ENCODE peak calls at places on chromosomes 3 and 15, in six cellular contexts. S is K562, G is Peyer's patch, P is heart left ventricle, U is adrenal gland, V is uterus. E is an unnamed sample.

GRCh38 chr3:185630182-185630622 is 44.1 kb downstream of the SENP2 start:
- DNase-seq in S (no peak), G (peak; percentile 56), P (peak; percentile 46), U (peak; percentile 64), V (peak; percentile 53), E (no peak)

GRCh38 chr3:185250247-185250646 is 3.6 kb downstream of the EHHADH start:
- DNase-seq in S (no peak), G (no peak), P (no peak), U (no peak), V (no peak), E (no peak)

GRCh38 chr15:99564221-99565030 is 1.4 kb upstream of the MEF2A start:
- DNase-seq in S (peak; percentile 20), G (peak; percentile 52), P (peak; percentile 54), U (peak; percentile 81), V (peak; percentile 32), E (no peak)

GRCh38 chr3:158794936-158795518 is 6.8 kb upstream of the MFSD1 start:
- DNase-seq in S (peak; percentile 66), G (no peak), P (no peak), U (no peak), V (no peak), E (no peak)

GRCh38 chr15:40815042-40815678 is 7.9 kb upstream of the DNAJC17 start:
- DNase-seq in S (no peak), G (no peak), P (peak; percentile 63), U (peak; percentile 57), V (no peak), E (no peak)

GRCh38 chr3:194306109-194306686 is 44.9 kb downstream of the CPN2 start:
- DNase-seq in S (peak; percentile 29), G (peak; percentile 77), P (no peak), U (peak; percentile 18), V (no peak), E (no peak)

GRCh38 chr15:28113426-28114113 is 14.5 kb upstream of the OCA2 start:
- DNase-seq in S (no peak), G (no peak), P (no peak), U (no peak), V (no peak), E (peak; percentile 70)

GRCh38 chr3:53859178-53859577 is 12.8 kb downstream of the IL17RB start:
- DNase-seq in S (no peak), G (no peak), P (no peak), U (no peak), V (no peak), E (no peak)

GRCh38 chr3:30908466-30909037 is 14.1 kb upstream of the GADL1 start:
- DNase-seq in S (no peak), G (no peak), P (no peak), U (no peak), V (no peak), E (no peak)

GRCh38 chr3:160473978-160474377 is 24.4 kb upstream of the TRIM59 start:
- DNase-seq in S (no peak), G (no peak), P (no peak), U (no peak), V (no peak), E (no peak)

GRCh38 chr15:55774113-55774970 is 31.4 kb upstream of the PRTG start:
- DNase-seq in S (peak; percentile 69), G (peak; percentile 69), P (no peak), U (peak; percentile 33), V (peak; percentile 32), E (no peak)

DNA sequence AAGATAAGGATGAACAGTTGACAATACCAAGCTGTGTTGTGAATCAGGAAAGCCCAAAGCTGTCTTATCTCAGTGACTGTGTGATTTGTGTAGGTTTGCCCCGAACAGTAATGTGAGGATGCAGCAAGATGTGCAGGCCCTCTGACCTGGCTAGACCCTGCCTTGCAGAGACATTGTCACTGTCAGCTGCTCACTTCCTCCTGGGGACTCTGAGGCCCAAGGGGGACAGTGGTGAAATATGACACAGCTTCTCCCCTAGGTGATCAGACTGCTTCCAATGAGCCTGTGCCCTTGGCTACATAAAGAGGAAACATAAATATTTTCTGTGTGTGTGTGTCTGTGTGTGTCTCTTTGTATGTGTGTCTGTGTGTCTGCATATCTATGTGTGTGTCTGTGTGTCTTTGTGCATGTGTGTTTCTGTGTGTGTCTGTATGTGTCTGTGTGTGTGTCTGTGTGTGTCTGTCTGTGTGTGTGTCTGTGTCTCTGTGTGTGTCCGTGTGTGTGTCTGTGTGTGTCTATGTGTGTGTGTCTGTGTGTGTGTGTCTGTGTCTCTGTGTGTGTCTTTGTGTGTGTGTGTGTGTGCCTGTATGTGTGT is 21.7 kb downstream of the LRRK1 start:
- DNase-seq in S (no peak), G (no peak), P (no peak), U (no peak), V (no peak), E (no peak)
- H3K4me3 ChIP-seq in S (no peak overlapping the region), G (no peak overlapping the region), P (no peak overlapping the region), U (no peak overlapping the region), V (no peak overlapping the region), E (no peak overlapping the region)

DNA sequence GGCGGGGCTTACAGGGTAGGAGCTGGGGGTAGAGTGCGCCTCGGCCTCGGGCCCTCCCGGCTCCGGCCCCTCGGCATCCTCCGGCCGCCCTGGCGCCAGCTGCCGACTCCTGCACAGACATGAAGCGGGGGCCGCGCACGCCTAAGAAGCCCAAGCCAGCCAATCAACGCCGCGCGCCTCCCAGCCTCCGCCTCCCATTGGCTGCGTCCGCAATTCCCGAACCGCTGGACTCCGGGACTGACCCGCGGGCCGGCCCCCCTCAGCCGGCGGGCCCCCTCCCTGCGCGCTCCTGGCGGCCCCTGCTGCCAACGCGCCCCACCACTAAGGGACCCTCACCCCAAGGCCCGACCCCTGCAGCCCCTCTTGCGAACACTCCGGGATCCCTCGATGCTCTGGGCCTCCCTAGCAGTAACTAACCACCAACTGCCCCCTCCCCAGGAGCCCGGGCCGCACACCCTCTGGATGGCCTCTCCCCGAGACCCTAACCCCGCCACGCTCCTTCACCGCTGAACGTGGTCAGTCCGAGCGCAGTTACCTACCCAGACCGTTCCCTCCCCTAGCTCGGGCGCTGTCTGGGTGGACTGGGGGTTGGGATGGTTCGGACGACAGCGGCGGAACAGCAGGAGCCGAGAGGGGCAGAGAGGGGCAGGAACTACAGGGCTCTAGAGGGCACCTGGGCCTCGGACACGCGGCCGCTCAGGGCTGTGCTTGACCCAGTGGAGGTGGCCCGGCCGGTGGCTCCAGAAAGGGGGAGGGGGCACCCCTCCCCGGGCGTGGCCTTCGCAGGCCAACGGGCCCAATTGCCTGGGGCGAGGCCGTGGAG is 5.0 kb downstream of the GATA2 start:
- DNase-seq in S (peak; percentile 95), G (peak; percentile 76), P (peak; percentile 92), U (peak; percentile 78), V (peak; percentile 96), E (peak; percentile 46)
- TF ChIP-seq POLR2A in S (peak; percentile 88), G (peak; percentile 15), P (peak; percentile 99), U (peak; percentile 91), V (peak; percentile 100), E (no peak)

GRCh38 chr3:153159771-153160397 is 2.1 kb upstream of the RAP2B start:
- DNase-seq in S (no peak), G (no peak), P (no peak), U (no peak), V (no peak), E (no peak)
- H3K4me3 ChIP-seq in S (peak overlapping the region; percentile 88), G (peak overlapping the region; percentile 87), P (peak overlapping the region; percentile 90), U (peak overlapping the region; percentile 57), V (peak overlapping the region; percentile 56), E (peak overlapping the region; percentile 53)

GRCh38 chr15:59300618-59301139 is 72.0 kb downstream of the MYO1E start:
- DNase-seq in S (no peak), G (peak; percentile 69), P (peak; percentile 35), U (no peak), V (peak; percentile 36), E (peak; percentile 86)
- TF ChIP-seq POLR2A in S (no peak), G (no peak), P (no peak), U (no peak), V (no peak), E (no peak)

GRCh38 chr3:150050510-150050909 is 79.8 kb upstream of the PFN2 start:
- DNase-seq in S (peak; percentile 60), G (no peak), P (no peak), U (no peak), V (no peak), E (no peak)

GRCh38 chr3:150054635-150055034 is 83.9 kb upstream of the PFN2 start:
- DNase-seq in S (no peak), G (no peak), P (no peak), U (no peak), V (no peak), E (no peak)

GRCh38 chr3:150049317-150049716 is 78.6 kb upstream of the PFN2 start:
- DNase-seq in S (no peak), G (no peak), P (no peak), U (no peak), V (no peak), E (no peak)
- H3K4me3 ChIP-seq in S (no peak overlapping the region), G (no peak overlapping the region), P (no peak overlapping the region), U (no peak overlapping the region), V (no peak overlapping the region), E (no peak overlapping the region)

DNA sequence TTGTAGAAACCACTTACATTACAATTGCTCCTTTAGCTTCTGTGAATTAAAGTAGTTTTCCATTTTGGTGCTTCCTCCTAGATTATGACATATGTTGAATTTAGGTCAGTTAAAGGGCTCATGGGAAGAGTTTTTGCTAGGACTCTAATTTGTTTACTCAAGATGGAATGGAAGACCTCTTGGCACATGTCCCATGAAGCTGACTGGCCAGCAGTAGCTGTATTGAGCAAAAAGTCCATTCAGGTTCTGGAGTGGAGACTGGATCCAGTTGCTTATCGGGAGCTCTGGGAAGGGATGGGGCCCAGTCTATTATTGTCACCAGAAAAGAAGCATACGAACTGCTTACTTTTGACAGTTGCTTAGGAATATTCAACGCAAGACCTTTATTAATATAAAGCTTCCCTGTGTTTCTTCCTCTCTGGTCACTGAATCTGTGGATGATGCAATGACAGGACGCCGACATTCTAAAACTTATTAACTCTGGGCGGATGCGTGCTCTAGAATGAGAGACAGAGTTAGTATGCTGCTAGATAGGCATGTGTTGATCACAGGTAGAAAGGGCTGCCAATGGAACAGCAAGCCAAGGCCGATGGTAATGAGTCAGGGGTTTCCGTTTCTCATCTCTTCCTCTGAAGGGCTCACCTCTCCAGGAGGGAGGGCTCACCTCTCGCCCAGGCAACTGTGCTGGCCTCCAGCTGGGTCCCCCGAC is 155.8 kb downstream of the NR1D2 start:
- DNase-seq in S (no peak), G (no peak), P (peak; percentile 43), U (no peak), V (no peak), E (no peak)
- TF ChIP-seq POLR2A in S (no peak), G (no peak), P (no peak), U (no peak), V (no peak), E (no peak)

GRCh38 chr3:24628523-24629258 is 134.0 kb upstream of the THRB start:
- DNase-seq in S (no peak), G (no peak), P (no peak), U (no peak), V (no peak), E (no peak)
- H3K4me3 ChIP-seq in S (no peak overlapping the region), G (no peak overlapping the region), P (no peak overlapping the region), U (no peak overlapping the region), V (no peak overlapping the region), E (no peak overlapping the region)

E was measured in lower leg skin.